ENCODE peak calls at places on chromosome 12, in eight cellular contexts. I, S, W, K, O, V, E and M are unnamed samples. For H3K27me3, the result is how much of the 10 kb centered on the place peaks cover.

GRCh38 chr12:105769486-105769885 is 369.3 kb downstream of the NUAK1 start:
- DNase-seq in W (no peak), O (no peak), S (no peak), E (no peak), I (no peak), K (no peak), V (no peak), M (no peak)

GRCh38 chr12:67442896-67443295 is 173.7 kb downstream of the CAND1 start:
- DNase-seq in V (no peak), K (no peak), E (no peak), O (no peak), W (no peak), S (no peak), I (no peak), M (no peak)

GRCh38 chr12:1473418-1473817 is 121.0 kb downstream of the FBXL14 start:
- DNase-seq in K (peak), E (no peak), V (no peak), I (no peak), S (no peak), W (no peak), O (no peak), M (peak)

GRCh38 chr12:49985981-49986380 is 13.2 kb downstream of the AQP6 start:
- DNase-seq in S (no peak), I (no peak), E (no peak), K (no peak), V (no peak), O (no peak), W (no peak), M (no peak)

GRCh38 chr12:123479442-123480180 is 21.7 kb downstream of the SNRNP35 start:
- DNase-seq in W (no peak), O (no peak), I (no peak), E (no peak), K (no peak), V (no peak), S (no peak), M (no peak)

GRCh38 chr12:19946549-19946948 is 421.8 kb upstream of the PDE3A start:
- DNase-seq in E (no peak), O (peak), K (no peak), I (peak), W (peak), V (no peak), S (no peak), M (no peak)

GRCh38 chr12:99019798-99020197 is 374.7 kb downstream of the APAF1 start:
- DNase-seq in S (no peak), I (no peak), V (no peak), K (no peak), W (no peak), O (no peak), E (no peak), M (no peak)

GRCh38 chr12:123813349-123813748 is 51.2 kb downstream of the DNAH10 start:
- DNase-seq in O (no peak), I (no peak), S (no peak), E (no peak), K (no peak), V (no peak), W (peak), M (no peak)

GRCh38 chr12:131493068-131493826 is 217.6 kb upstream of the SFSWAP start:
- DNase-seq in I (no peak), E (peak), O (no peak), S (no peak), K (no peak), V (no peak), W (no peak), M (no peak)

DNA sequence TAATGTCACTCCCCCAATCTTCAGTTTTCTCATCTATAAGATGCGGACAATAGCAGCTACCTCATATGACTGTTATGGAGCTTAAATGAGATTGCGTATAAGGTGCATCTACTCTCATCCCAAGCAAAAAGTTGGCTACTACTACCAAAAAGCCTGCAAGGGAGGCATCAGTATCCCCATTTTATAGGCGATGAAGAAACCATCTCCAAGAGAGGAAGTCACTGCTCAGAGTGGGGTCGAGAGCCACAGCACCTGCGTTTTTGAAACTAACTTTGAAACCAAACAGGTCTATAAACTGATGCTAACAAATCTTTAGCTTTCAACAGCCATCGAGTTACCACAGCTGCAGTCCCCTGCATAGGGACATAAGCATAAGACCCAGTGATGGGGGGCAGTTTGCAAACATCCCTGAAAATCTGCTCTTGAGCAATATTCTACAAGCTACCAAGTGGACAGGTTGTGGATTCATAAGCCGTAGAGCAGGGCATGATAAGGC is 3.5 kb downstream of the GCN1 start:
- DNase-seq in K (no peak), I (no peak), W (no peak), S (no peak), O (no peak), V (no peak), E (no peak), M (no peak)
- H3K27ac ChIP-seq in K (no peak), I (no peak), W (no peak), S (no peak), O (no peak), V (no peak), E (no peak), M (no peak)

GRCh38 chr12:116525418-116526001 is 33.7 kb upstream of the MAP1LC3B2 start:
- DNase-seq in E (no peak), W (peak), K (no peak), S (peak), I (peak), O (peak), V (peak), M (no peak)

GRCh38 chr12:116520801-116521471 is 38.2 kb upstream of the MAP1LC3B2 start:
- DNase-seq in O (peak), S (no peak), I (no peak), K (no peak), V (no peak), W (no peak), E (peak), M (no peak)

GRCh38 chr12:116528067-116528466 is 31.1 kb upstream of the MAP1LC3B2 start:
- DNase-seq in K (no peak), E (no peak), W (no peak), V (no peak), I (peak), O (no peak), S (no peak), M (no peak)

GRCh38 chr12:116524964-116525379 is 34.2 kb upstream of the MAP1LC3B2 start:
- DNase-seq in E (no peak), W (no peak), V (no peak), O (no peak), K (no peak), S (no peak), I (peak), M (no peak)

GRCh38 chr12:116524311-116524710 is 34.9 kb upstream of the MAP1LC3B2 start:
- DNase-seq in K (no peak), I (no peak), V (no peak), S (no peak), W (no peak), O (no peak), E (no peak), M (no peak)
- H3K27me3 ChIP-seq in K (under half), I (under half), V (under half), S (under half), W (under half), O (under half), E (under half), M (under half)

GRCh38 chr12:57869919-57870318 is 23.4 kb upstream of the CTDSP2 start:
- DNase-seq in S (no peak), O (no peak), E (no peak), I (no peak), K (no peak), V (no peak), W (no peak), M (no peak)

GRCh38 chr12:57872362-57872761 is 25.8 kb upstream of the CTDSP2 start:
- DNase-seq in W (no peak), E (no peak), K (no peak), V (no peak), I (no peak), S (no peak), O (no peak), M (no peak)

GRCh38 chr12:57868211-57868610 is 21.7 kb upstream of the CTDSP2 start:
- DNase-seq in V (no peak), K (no peak), W (peak), E (no peak), O (no peak), S (no peak), I (no peak), M (no peak)

GRCh38 chr12:57866308-57867019 is 19.9 kb upstream of the CTDSP2 start:
- DNase-seq in W (no peak), E (no peak), V (no peak), K (no peak), I (no peak), S (no peak), O (no peak), M (no peak)

DNA sequence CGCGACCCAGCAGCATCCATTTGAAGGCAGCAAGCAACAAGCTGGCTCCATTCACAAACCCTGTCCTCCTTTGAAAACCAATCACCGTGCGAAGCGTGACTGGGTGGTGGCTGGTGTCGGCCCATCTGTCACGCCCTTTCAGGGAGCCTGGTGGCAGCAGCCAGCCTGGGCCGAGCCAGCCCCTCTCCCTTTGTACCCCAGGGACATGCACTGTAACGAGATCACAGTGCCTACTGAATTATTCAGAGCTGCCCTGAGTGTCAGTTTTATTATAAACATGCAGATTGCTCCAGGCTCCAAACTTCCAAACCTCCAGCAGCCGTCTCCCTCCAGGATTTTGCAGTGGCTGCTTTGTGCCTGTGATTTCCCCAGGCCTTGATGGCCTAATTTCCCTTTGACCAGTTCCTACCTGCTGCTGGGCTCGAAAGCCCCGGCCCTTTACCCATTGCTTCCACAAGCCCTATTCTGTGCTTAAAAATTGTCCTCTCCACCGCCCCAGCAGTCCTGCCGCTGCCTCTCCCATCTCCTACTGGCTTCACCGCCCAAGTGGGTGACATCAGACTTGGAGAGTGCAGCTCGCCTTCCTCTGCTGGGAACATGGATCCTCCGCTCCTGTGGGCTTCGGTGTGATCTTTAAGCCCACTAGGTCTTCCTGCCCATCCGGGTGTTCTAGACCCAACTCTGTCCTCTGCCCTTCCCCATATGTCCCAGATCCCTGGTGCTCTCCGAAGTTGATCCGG is 22.5 kb upstream of the CTDSP2 start:
- DNase-seq in K (no peak), V (peak), I (no peak), E (peak), O (no peak), S (no peak), W (no peak), M (no peak)
- H3K27ac ChIP-seq in K (no peak), V (peak), I (no peak), E (no peak), O (no peak), S (no peak), W (peak), M (no peak)

GRCh38 chr12:120463712-120464111 is 5.8 kb downstream of the SRSF9 start:
- DNase-seq in O (no peak), W (no peak), V (no peak), K (no peak), I (no peak), E (no peak), S (no peak), M (no peak)
- H3K27me3 ChIP-seq in O (under half), W (under half), V (under half), K (under half), I (under half), E (under half), S (under half), M (under half)

DNA sequence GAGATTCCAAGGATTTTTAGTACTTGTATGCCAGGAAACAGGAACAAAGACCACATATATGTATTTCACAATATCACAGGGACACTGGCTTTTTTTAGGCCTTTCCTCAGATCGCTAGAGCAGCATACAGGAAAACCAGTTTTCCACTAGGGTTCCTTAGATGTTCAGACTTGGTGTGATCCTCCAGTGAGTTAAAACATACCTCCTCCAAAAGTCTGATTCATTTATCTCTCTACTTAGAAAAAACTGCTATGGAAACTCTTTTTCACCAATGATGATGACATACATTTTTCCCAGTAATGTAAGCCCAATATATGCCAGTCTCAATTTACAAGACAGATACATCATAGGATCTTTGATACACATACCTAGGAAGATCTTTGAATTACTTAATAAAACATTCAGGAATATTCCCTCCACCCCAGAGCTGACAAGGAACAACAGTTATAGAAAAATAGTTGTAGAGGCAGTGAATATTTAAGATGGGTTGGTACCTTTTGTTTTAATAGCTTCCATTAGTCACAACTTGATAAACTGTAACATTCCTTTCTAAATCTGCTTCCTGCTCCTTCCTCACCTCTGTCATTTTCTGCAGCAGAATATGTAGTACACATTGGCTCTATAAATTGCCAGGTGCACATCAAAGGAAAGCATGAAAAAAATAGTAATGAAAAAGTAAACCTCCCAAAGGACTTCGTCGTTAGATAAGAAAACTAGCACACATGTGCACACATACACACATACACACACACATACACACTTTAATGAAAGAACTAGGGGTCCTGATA is 27.5 kb downstream of the BCAT1 start:
- DNase-seq in S (no peak), I (no peak), W (peak), K (no peak), V (no peak), E (no peak), O (no peak), M (no peak)
- H3K27ac ChIP-seq in S (no peak), I (no peak), W (no peak), K (no peak), V (no peak), E (peak), O (no peak), M (no peak)

GRCh38 chr12:22321620-22322019 is 12.9 kb downstream of the ST8SIA1 start:
- DNase-seq in K (no peak), S (no peak), V (no peak), E (no peak), W (no peak), I (peak), O (peak), M (no peak)

GRCh38 chr12:22318122-22318737 is 16.3 kb downstream of the ST8SIA1 start:
- DNase-seq in S (no peak), W (peak), V (no peak), K (no peak), I (peak), E (no peak), O (peak), M (no peak)

DNA sequence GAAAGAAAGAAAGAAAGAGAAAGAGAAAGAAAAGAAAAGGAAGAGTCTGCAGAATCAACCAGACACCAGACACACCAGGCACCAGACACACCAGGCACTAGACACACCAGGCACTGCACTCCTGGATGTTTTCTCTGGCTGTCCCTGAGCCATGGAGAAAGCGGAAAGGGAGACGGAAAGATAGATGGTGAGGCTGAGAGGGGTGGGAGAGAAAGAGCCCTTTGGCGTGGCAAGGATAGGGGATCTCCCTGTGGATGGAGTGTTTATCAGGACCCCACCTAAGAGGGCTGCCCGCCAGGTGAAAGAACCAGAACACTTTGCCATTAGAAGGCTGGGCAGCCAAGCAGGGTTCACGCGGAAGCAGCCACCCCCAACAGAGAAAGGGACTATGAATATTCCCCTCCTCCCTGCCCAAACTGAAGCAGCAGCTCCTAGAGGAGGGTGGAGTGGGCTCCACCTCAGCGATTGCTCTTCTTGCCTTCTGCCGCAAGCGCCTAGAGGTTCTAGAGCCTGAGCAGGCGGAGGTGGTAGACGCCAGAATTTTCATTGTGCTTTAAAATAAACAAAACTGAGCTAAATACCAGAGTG is 13.4 kb downstream of the ST8SIA1 start:
- DNase-seq in S (no peak), O (no peak), W (no peak), E (no peak), K (no peak), I (no peak), V (no peak), M (no peak)
- H3K27me3 ChIP-seq in S (under half), O (under half), W (under half), E (under half), K (under half), I (under half), V (under half), M (under half)

DNA sequence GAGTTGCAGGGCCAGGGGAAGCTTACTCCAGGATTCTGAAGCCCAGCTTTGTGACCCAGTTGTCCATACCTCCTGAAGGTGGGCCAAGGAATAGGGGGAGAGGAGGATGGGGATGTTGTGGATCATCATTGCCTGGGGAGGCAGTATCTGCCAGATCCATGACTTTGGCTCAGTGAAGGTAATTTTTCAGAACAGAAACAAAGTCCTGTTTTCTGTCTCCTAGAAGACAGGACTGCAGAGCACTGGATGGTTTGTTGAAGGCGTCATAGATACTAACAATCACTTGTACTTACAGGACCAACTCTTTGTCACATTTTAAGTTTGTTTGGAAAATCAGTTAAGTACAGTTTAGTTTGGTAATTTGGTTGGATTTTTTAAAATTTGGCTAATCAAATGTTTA is 38.4 kb downstream of the ANO6 start:
- DNase-seq in E (no peak), I (no peak), O (no peak), S (no peak), W (no peak), K (no peak), V (no peak), M (no peak)
- H3K27ac ChIP-seq in E (peak), I (no peak), O (no peak), S (no peak), W (no peak), K (no peak), V (no peak), M (no peak)

GRCh38 chr12:48005750-48006021 is 1.4 kb upstream of the COL2A1 start:
- DNase-seq in I (no peak), K (no peak), E (no peak), W (no peak), O (no peak), S (no peak), V (no peak), M (no peak)

GRCh38 chr12:48007206-48007605 is 2.9 kb upstream of the COL2A1 start:
- DNase-seq in K (no peak), W (no peak), O (no peak), V (no peak), E (no peak), I (no peak), S (no peak), M (no peak)

GRCh38 chr12:48004039-48004940 is at the start of gene COL2A1:
- DNase-seq in I (peak), S (no peak), W (peak), O (no peak), V (no peak), K (no peak), E (peak), M (peak)

GRCh38 chr12:48003226-48004038 is 844 bp downstream of the COL2A1 start:
- DNase-seq in S (no peak), K (no peak), V (no peak), E (no peak), O (no peak), I (peak), W (no peak), M (peak)

DNA sequence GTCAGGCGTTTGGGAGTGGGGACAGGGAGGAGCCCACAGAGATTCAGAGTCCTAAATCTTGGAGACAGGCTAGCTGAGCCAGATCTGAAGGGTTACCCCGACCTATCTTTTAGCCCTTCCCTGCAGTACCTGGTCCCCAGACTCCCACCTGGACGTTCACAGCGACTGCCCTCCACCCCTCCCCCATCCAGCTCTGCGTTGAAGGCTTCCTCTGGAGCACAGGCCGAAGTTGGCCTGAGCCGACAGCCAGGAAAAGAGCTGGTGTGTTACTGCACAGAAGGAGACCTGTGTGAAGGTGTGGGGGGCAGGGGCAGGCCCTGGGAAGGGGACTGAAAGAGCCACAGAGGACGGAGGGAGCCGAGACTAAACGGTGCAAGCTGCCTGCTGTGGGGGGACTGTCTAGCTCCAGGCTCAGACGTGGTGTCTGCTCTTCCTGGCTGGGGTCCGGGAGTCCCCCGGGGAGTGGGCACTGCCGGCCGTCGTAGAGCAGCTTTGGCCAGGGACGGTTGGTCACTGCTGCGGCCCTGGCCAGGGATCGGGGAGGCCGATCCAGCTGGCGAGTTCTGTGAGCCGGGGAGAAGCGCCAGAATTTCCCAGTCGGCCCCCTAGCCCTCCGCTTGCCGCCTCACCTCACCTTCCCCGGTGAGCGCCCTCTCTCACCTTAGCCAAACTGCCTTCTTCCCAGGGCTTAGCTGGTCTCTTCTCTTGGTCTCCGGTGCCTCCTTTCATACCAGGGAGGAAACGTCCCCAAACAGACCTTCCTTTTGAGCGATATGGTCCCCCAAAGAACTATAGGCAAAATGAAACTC is 869 bp upstream of the COL2A1 start:
- DNase-seq in W (no peak), O (no peak), K (no peak), S (no peak), I (no peak), E (no peak), V (no peak), M (no peak)
- H3K27me3 ChIP-seq in W (under half), O (half or more), K (half or more), S (under half), I (under half), E (half or more), V (half or more), M (half or more)